ENCODE peak calls at places on chromosomes 16 and 17, in nine cellular contexts. One of them, this sample, is unnamed.

GRCh38 chr17:37124825-37125181 is 176.0 kb downstream of the AATF start:
- DNase-seq in nephron progenitor cell: no peak
- DNase-seq in sigmoid colon: no peak
- DNase-seq in endodermal cell: no peak
- DNase-seq in testis: no peak
- DNase-seq in astrocyte: no peak
- DNase-seq in right atrium auricular region: no peak
- DNase-seq in bronchial epithelial cell: no peak
- DNase-seq in activated CD8-positive, alpha-beta T cell treated with anti-CD3 and anti-CD28 coated beads for 36 hours: no peak
- DNase-seq in this sample: no peak

GRCh38 chr16:83968483-83968865 is 430 bp downstream of the NECAB2 start:
- DNase-seq in nephron progenitor cell: peak
- DNase-seq in sigmoid colon: no peak
- DNase-seq in endodermal cell: no peak
- DNase-seq in testis: no peak
- DNase-seq in astrocyte: no peak
- DNase-seq in right atrium auricular region: no peak
- DNase-seq in bronchial epithelial cell: no peak
- DNase-seq in activated CD8-positive, alpha-beta T cell treated with anti-CD3 and anti-CD28 coated beads for 36 hours: no peak
- DNase-seq in this sample: no peak

GRCh38 chr16:21233521-21234150 is at the start of gene ANKS4B:
- DNase-seq in nephron progenitor cell: no peak
- DNase-seq in sigmoid colon: no peak
- DNase-seq in endodermal cell: no peak
- DNase-seq in testis: no peak
- DNase-seq in astrocyte: no peak
- DNase-seq in right atrium auricular region: no peak
- DNase-seq in bronchial epithelial cell: no peak
- DNase-seq in activated CD8-positive, alpha-beta T cell treated with anti-CD3 and anti-CD28 coated beads for 36 hours: no peak
- DNase-seq in this sample: peak

GRCh38 chr16:12801511-12802042 is 2.1 kb downstream of the CPPED1 start:
- DNase-seq in nephron progenitor cell: no peak
- DNase-seq in sigmoid colon: no peak
- DNase-seq in endodermal cell: no peak
- DNase-seq in testis: peak
- DNase-seq in astrocyte: peak
- DNase-seq in right atrium auricular region: no peak
- DNase-seq in bronchial epithelial cell: no peak
- DNase-seq in activated CD8-positive, alpha-beta T cell treated with anti-CD3 and anti-CD28 coated beads for 36 hours: peak
- DNase-seq in this sample: no peak

GRCh38 chr16:64162613-64163375 is 959.1 kb downstream of the CDH11 start:
- DNase-seq in nephron progenitor cell: no peak
- DNase-seq in sigmoid colon: no peak
- DNase-seq in endodermal cell: no peak
- DNase-seq in testis: no peak
- DNase-seq in astrocyte: no peak
- DNase-seq in right atrium auricular region: no peak
- DNase-seq in bronchial epithelial cell: no peak
- DNase-seq in activated CD8-positive, alpha-beta T cell treated with anti-CD3 and anti-CD28 coated beads for 36 hours: no peak
- DNase-seq in this sample: no peak

GRCh38 chr17:82088838-82089722 is 9.0 kb downstream of the FASN start:
- DNase-seq in nephron progenitor cell: no peak
- DNase-seq in sigmoid colon: no peak
- DNase-seq in endodermal cell: no peak
- DNase-seq in testis: no peak
- DNase-seq in astrocyte: no peak
- DNase-seq in right atrium auricular region: no peak
- DNase-seq in bronchial epithelial cell: no peak
- DNase-seq in activated CD8-positive, alpha-beta T cell treated with anti-CD3 and anti-CD28 coated beads for 36 hours: no peak
- DNase-seq in this sample: no peak

GRCh38 chr16:79848739-79849518 is 248.4 kb upstream of the MAF start:
- DNase-seq in nephron progenitor cell: peak
- DNase-seq in sigmoid colon: peak
- DNase-seq in endodermal cell: no peak
- DNase-seq in testis: no peak
- DNase-seq in astrocyte: no peak
- DNase-seq in right atrium auricular region: no peak
- DNase-seq in bronchial epithelial cell: peak
- DNase-seq in activated CD8-positive, alpha-beta T cell treated with anti-CD3 and anti-CD28 coated beads for 36 hours: no peak
- DNase-seq in this sample: no peak

GRCh38 chr17:7393613-7394451 is 493 bp downstream of the PLSCR3 start:
- DNase-seq in nephron progenitor cell: peak
- DNase-seq in sigmoid colon: peak
- DNase-seq in endodermal cell: peak
- DNase-seq in testis: no peak
- DNase-seq in astrocyte: no peak
- DNase-seq in right atrium auricular region: no peak
- DNase-seq in bronchial epithelial cell: peak
- DNase-seq in activated CD8-positive, alpha-beta T cell treated with anti-CD3 and anti-CD28 coated beads for 36 hours: peak
- DNase-seq in this sample: no peak

GRCh38 chr16:76639685-76640289 is 362.6 kb downstream of the CNTNAP4 start:
- DNase-seq in nephron progenitor cell: peak
- DNase-seq in sigmoid colon: no peak
- DNase-seq in endodermal cell: peak
- DNase-seq in testis: no peak
- DNase-seq in astrocyte: no peak
- DNase-seq in right atrium auricular region: no peak
- DNase-seq in bronchial epithelial cell: peak
- DNase-seq in activated CD8-positive, alpha-beta T cell treated with anti-CD3 and anti-CD28 coated beads for 36 hours: no peak
- DNase-seq in this sample: no peak

GRCh38 chr17:80212109-80212508 is 8.0 kb downstream of the SGSH start:
- DNase-seq in nephron progenitor cell: no peak
- DNase-seq in sigmoid colon: no peak
- DNase-seq in endodermal cell: peak
- DNase-seq in testis: no peak
- DNase-seq in astrocyte: no peak
- DNase-seq in right atrium auricular region: no peak
- DNase-seq in bronchial epithelial cell: no peak
- DNase-seq in activated CD8-positive, alpha-beta T cell treated with anti-CD3 and anti-CD28 coated beads for 36 hours: no peak
- DNase-seq in this sample: no peak

GRCh38 chr16:69711115-69711740 is 15.1 kb downstream of the NQO1 start:
- DNase-seq in nephron progenitor cell: no peak
- DNase-seq in sigmoid colon: no peak
- DNase-seq in endodermal cell: no peak
- DNase-seq in testis: peak
- DNase-seq in astrocyte: peak
- DNase-seq in right atrium auricular region: no peak
- DNase-seq in bronchial epithelial cell: peak
- DNase-seq in activated CD8-positive, alpha-beta T cell treated with anti-CD3 and anti-CD28 coated beads for 36 hours: peak
- DNase-seq in this sample: peak

GRCh38 chr17:48502901-48503300 is 27.9 kb downstream of the HOXB1 start:
- DNase-seq in nephron progenitor cell: no peak
- DNase-seq in sigmoid colon: no peak
- DNase-seq in endodermal cell: no peak
- DNase-seq in testis: no peak
- DNase-seq in astrocyte: no peak
- DNase-seq in right atrium auricular region: no peak
- DNase-seq in bronchial epithelial cell: no peak
- DNase-seq in activated CD8-positive, alpha-beta T cell treated with anti-CD3 and anti-CD28 coated beads for 36 hours: no peak
- DNase-seq in this sample: no peak

GRCh38 chr17:57955183-57955952 is at the start of gene CUEDC1:
- DNase-seq in nephron progenitor cell: peak
- DNase-seq in sigmoid colon: peak
- DNase-seq in endodermal cell: peak
- DNase-seq in testis: peak
- DNase-seq in astrocyte: no peak
- DNase-seq in right atrium auricular region: no peak
- DNase-seq in bronchial epithelial cell: no peak
- DNase-seq in activated CD8-positive, alpha-beta T cell treated with anti-CD3 and anti-CD28 coated beads for 36 hours: peak
- DNase-seq in this sample: peak

GRCh38 chr17:70380017-70380416 is 210.7 kb downstream of the KCNJ2 start:
- DNase-seq in nephron progenitor cell: no peak
- DNase-seq in sigmoid colon: no peak
- DNase-seq in endodermal cell: no peak
- DNase-seq in testis: no peak
- DNase-seq in astrocyte: no peak
- DNase-seq in right atrium auricular region: no peak
- DNase-seq in bronchial epithelial cell: no peak
- DNase-seq in activated CD8-positive, alpha-beta T cell treated with anti-CD3 and anti-CD28 coated beads for 36 hours: no peak
- DNase-seq in this sample: no peak
- TF ChIP-seq CTCF in nephron progenitor cell: no peak
- TF ChIP-seq CTCF in sigmoid colon: no peak
- TF ChIP-seq CTCF in endodermal cell: no peak
- TF ChIP-seq CTCF in testis: no peak
- TF ChIP-seq CTCF in astrocyte: no peak
- TF ChIP-seq CTCF in right atrium auricular region: no peak
- TF ChIP-seq CTCF in bronchial epithelial cell: no peak
- TF ChIP-seq CTCF in activated CD8-positive, alpha-beta T cell treated with anti-CD3 and anti-CD28 coated beads for 36 hours: no peak
- TF ChIP-seq CTCF in this sample: no peak

DNA sequence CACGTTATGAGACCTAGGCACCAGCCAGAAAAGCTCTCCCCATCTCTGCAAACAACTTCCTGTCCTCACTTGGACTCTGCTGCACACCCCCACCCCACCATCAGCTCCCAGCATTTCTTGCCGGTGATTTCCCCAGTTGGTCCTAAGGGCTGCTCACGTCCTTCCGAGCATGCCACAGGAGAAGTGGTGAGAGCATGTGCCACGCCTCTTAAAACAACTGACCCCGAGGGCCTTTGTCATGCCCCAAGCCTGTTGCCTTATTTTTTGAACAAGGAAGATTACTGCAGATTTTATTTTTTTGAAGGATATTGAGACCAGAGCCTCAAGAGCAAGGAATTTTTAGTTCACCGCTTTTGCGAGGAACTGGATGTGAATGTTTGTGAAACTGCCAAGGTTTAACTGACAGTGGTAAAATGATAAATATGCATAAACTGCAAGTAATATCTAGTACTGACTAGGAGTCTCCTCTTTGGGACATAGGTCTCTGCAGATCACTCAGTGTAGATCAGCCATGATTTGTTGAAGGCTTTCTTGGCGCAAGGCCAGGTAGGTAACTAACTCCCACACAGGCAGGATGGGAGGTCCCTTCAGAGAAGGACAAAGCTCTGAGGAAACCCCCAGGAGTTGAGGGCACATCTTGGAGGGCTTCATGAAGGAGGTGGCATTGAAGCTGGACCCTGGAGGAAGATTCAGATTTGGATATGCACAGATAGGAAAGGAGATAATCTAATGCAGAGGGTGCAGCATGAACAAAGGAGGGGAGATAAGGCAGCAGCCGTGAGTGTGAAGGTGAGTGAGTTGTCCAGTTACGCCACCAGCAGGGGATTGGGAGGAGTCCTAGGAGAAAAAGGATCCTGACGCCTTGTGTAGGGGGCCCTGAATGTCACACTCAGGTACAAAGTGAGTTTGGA is 44.7 kb downstream of the TMEM132E start:
- DNase-seq in nephron progenitor cell: no peak
- DNase-seq in sigmoid colon: no peak
- DNase-seq in endodermal cell: peak
- DNase-seq in testis: no peak
- DNase-seq in astrocyte: no peak
- DNase-seq in right atrium auricular region: no peak
- DNase-seq in bronchial epithelial cell: no peak
- DNase-seq in activated CD8-positive, alpha-beta T cell treated with anti-CD3 and anti-CD28 coated beads for 36 hours: no peak
- DNase-seq in this sample: no peak
- TF ChIP-seq CTCF in nephron progenitor cell: no peak
- TF ChIP-seq CTCF in sigmoid colon: no peak
- TF ChIP-seq CTCF in endodermal cell: peak
- TF ChIP-seq CTCF in testis: no peak
- TF ChIP-seq CTCF in astrocyte: no peak
- TF ChIP-seq CTCF in right atrium auricular region: no peak
- TF ChIP-seq CTCF in bronchial epithelial cell: no peak
- TF ChIP-seq CTCF in activated CD8-positive, alpha-beta T cell treated with anti-CD3 and anti-CD28 coated beads for 36 hours: no peak
- TF ChIP-seq CTCF in this sample: no peak

DNA sequence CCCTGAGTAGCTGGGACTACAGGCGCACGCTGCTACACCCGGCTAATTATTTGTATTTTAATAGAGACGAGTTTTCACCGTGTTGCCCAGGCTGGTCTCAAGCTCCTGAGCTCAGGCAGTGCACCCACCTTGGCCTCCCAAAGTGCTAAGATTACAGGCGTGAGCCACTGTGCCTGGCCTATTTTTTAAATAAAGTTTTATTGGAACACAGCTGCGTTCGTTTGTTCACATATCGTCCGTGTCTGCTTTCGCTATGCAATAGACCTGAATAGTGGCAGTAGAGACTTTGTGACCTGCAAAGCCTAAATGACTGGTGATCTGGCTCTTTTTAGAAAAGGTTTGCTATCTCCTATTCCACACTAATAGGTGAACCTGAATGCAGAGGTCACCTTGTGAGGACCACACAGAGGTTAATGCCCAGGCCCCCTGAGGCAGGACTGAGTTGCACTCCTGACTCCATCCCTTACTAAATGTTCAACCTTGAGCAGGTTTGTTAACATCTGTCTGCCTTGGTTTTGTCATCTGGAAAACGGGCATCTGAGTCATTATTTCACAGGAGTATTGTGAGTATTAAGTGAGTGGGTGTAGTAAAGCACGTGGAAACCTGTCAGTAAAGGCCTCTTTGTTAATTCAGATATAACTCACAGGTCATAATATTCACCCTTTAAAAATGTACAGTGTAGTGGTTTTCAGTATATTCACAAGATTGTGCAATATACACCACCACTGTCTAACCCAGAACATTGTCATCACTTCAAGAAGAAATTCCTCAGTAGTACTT is 157.5 kb upstream of the CACNG5 start:
- DNase-seq in nephron progenitor cell: no peak
- DNase-seq in sigmoid colon: no peak
- DNase-seq in endodermal cell: peak
- DNase-seq in testis: no peak
- DNase-seq in astrocyte: peak
- DNase-seq in right atrium auricular region: no peak
- DNase-seq in bronchial epithelial cell: peak
- DNase-seq in activated CD8-positive, alpha-beta T cell treated with anti-CD3 and anti-CD28 coated beads for 36 hours: no peak
- DNase-seq in this sample: no peak
- TF ChIP-seq CTCF in nephron progenitor cell: no peak
- TF ChIP-seq CTCF in sigmoid colon: no peak
- TF ChIP-seq CTCF in endodermal cell: no peak
- TF ChIP-seq CTCF in testis: no peak
- TF ChIP-seq CTCF in astrocyte: no peak
- TF ChIP-seq CTCF in right atrium auricular region: no peak
- TF ChIP-seq CTCF in bronchial epithelial cell: no peak
- TF ChIP-seq CTCF in activated CD8-positive, alpha-beta T cell treated with anti-CD3 and anti-CD28 coated beads for 36 hours: no peak
- TF ChIP-seq CTCF in this sample: no peak

GRCh38 chr16:68328151-68328859 is 17.5 kb downstream of the PRMT7 start:
- DNase-seq in nephron progenitor cell: peak
- DNase-seq in sigmoid colon: peak
- DNase-seq in endodermal cell: peak
- DNase-seq in testis: peak
- DNase-seq in astrocyte: peak
- DNase-seq in right atrium auricular region: peak
- DNase-seq in bronchial epithelial cell: peak
- DNase-seq in activated CD8-positive, alpha-beta T cell treated with anti-CD3 and anti-CD28 coated beads for 36 hours: peak
- DNase-seq in this sample: peak

GRCh38 chr16:68332411-68333121 is 21.7 kb downstream of the PRMT7 start:
- DNase-seq in nephron progenitor cell: no peak
- DNase-seq in sigmoid colon: no peak
- DNase-seq in endodermal cell: no peak
- DNase-seq in testis: no peak
- DNase-seq in astrocyte: peak
- DNase-seq in right atrium auricular region: no peak
- DNase-seq in bronchial epithelial cell: peak
- DNase-seq in activated CD8-positive, alpha-beta T cell treated with anti-CD3 and anti-CD28 coated beads for 36 hours: no peak
- DNase-seq in this sample: no peak

GRCh38 chr16:68324780-68325357 is 14.1 kb downstream of the PRMT7 start:
- DNase-seq in nephron progenitor cell: no peak
- DNase-seq in sigmoid colon: no peak
- DNase-seq in endodermal cell: no peak
- DNase-seq in testis: no peak
- DNase-seq in astrocyte: no peak
- DNase-seq in right atrium auricular region: no peak
- DNase-seq in bronchial epithelial cell: peak
- DNase-seq in activated CD8-positive, alpha-beta T cell treated with anti-CD3 and anti-CD28 coated beads for 36 hours: no peak
- DNase-seq in this sample: no peak

GRCh38 chr16:68331879-68332410 is 21.1 kb downstream of the PRMT7 start:
- DNase-seq in nephron progenitor cell: no peak
- DNase-seq in sigmoid colon: no peak
- DNase-seq in endodermal cell: no peak
- DNase-seq in testis: no peak
- DNase-seq in astrocyte: peak
- DNase-seq in right atrium auricular region: no peak
- DNase-seq in bronchial epithelial cell: no peak
- DNase-seq in activated CD8-positive, alpha-beta T cell treated with anti-CD3 and anti-CD28 coated beads for 36 hours: no peak
- DNase-seq in this sample: no peak

GRCh38 chr16:68328860-68329370 is 18.1 kb downstream of the PRMT7 start:
- DNase-seq in nephron progenitor cell: no peak
- DNase-seq in sigmoid colon: no peak
- DNase-seq in endodermal cell: no peak
- DNase-seq in testis: no peak
- DNase-seq in astrocyte: no peak
- DNase-seq in right atrium auricular region: no peak
- DNase-seq in bronchial epithelial cell: no peak
- DNase-seq in activated CD8-positive, alpha-beta T cell treated with anti-CD3 and anti-CD28 coated beads for 36 hours: no peak
- DNase-seq in this sample: no peak
- TF ChIP-seq CTCF in nephron progenitor cell: no peak
- TF ChIP-seq CTCF in sigmoid colon: no peak
- TF ChIP-seq CTCF in endodermal cell: no peak
- TF ChIP-seq CTCF in testis: no peak
- TF ChIP-seq CTCF in astrocyte: no peak
- TF ChIP-seq CTCF in right atrium auricular region: peak
- TF ChIP-seq CTCF in bronchial epithelial cell: no peak
- TF ChIP-seq CTCF in activated CD8-positive, alpha-beta T cell treated with anti-CD3 and anti-CD28 coated beads for 36 hours: no peak
- TF ChIP-seq CTCF in this sample: no peak